ENCODE peak calls at places on chromosomes 3 and 15, in six cellular contexts. V, L, E, W, Q and O are unnamed samples.

GRCh38 chr3:86787091-86787490 is 203.9 kb downstream of the VGLL3 start:
- DNase-seq in V (no peak), L (no peak), E (peak), W (no peak), Q (no peak), O (peak)

GRCh38 chr3:69209413-69209812 is 87.0 kb upstream of the LMOD3 start:
- DNase-seq in V (no peak), L (no peak), E (no peak), W (no peak), Q (no peak), O (no peak)

GRCh38 chr3:42755681-42756578 is 17.1 kb downstream of the CCDC13 start:
- DNase-seq in V (peak), L (peak), E (peak), W (no peak), Q (peak), O (peak)

GRCh38 chr3:61989681-61990080 is 383.7 kb downstream of the FEZF2 start:
- DNase-seq in V (no peak), L (no peak), E (no peak), W (no peak), Q (no peak), O (no peak)

GRCh38 chr3:9808345-9809037 is 1.6 kb upstream of the TTLL3 start:
- DNase-seq in V (peak), L (no peak), E (peak), W (peak), Q (no peak), O (peak)

GRCh38 chr15:64892850-64893403 is 18.8 kb upstream of the ANKDD1A start:
- DNase-seq in V (peak), L (no peak), E (no peak), W (peak), Q (no peak), O (no peak)

GRCh38 chr15:65303687-65304392 is 637 bp upstream of the RNU5B-1 start:
- DNase-seq in V (peak), L (peak), E (peak), W (peak), Q (peak), O (peak)

GRCh38 chr3:146159616-146160232 is 1.3 kb downstream of the PLOD2 start:
- DNase-seq in V (no peak), L (no peak), E (no peak), W (no peak), Q (no peak), O (no peak)

GRCh38 chr3:109362823-109363222 is 25.5 kb upstream of the DPPA4 start:
- DNase-seq in V (no peak), L (no peak), E (no peak), W (no peak), Q (no peak), O (no peak)

GRCh38 chr3:47113669-47114365 is 50.1 kb downstream of the SETD2 start:
- DNase-seq in V (no peak), L (no peak), E (peak), W (no peak), Q (no peak), O (peak)

GRCh38 chr15:67307889-67308597 is 53.5 kb downstream of the IQCH start:
- DNase-seq in V (no peak), L (no peak), E (peak), W (no peak), Q (no peak), O (no peak)

GRCh38 chr3:43238801-43239200 is 47.5 kb upstream of the SNRK start:
- DNase-seq in V (no peak), L (no peak), E (no peak), W (no peak), Q (no peak), O (no peak)

GRCh38 chr3:171049831-171050444 is 23.4 kb upstream of the SLC2A2 start:
- DNase-seq in V (peak), L (peak), E (peak), W (peak), Q (peak), O (peak)

GRCh38 chr15:91253605-91254004 is 153.5 kb downstream of the SV2B start:
- DNase-seq in V (no peak), L (no peak), E (no peak), W (no peak), Q (no peak), O (no peak)

GRCh38 chr15:25133804-25134203 is 179.0 kb downstream of the SNRPN start:
- DNase-seq in V (no peak), L (no peak), E (no peak), W (no peak), Q (no peak), O (no peak)

GRCh38 chr3:119637679-119638525 is 22.5 kb downstream of the POPDC2 start:
- DNase-seq in V (no peak), L (no peak), E (peak), W (no peak), Q (no peak), O (peak)

GRCh38 chr3:192901435-192901834 is 16.2 kb downstream of the MB21D2 start:
- DNase-seq in V (no peak), L (no peak), E (peak), W (no peak), Q (no peak), O (peak)

GRCh38 chr3:190303887-190304286 is 18.4 kb downstream of the CLDN1 start:
- DNase-seq in V (no peak), L (no peak), E (no peak), W (no peak), Q (no peak), O (no peak)

GRCh38 chr3:190301591-190301990 is 20.7 kb downstream of the CLDN1 start:
- DNase-seq in V (no peak), L (no peak), E (no peak), W (no peak), Q (no peak), O (no peak)

GRCh38 chr3:190299969-190300368 is 22.3 kb downstream of the CLDN1 start:
- DNase-seq in V (no peak), L (no peak), E (no peak), W (no peak), Q (no peak), O (no peak)

GRCh38 chr3:190305406-190305805 is 16.8 kb downstream of the CLDN1 start:
- DNase-seq in V (no peak), L (no peak), E (peak), W (no peak), Q (no peak), O (peak)

GRCh38 chr3:190302209-190302885 is 19.9 kb downstream of the CLDN1 start:
- DNase-seq in V (no peak), L (no peak), E (peak), W (no peak), Q (no peak), O (no peak)
- TF ChIP-seq CTCF in V (no peak), L (no peak), E (no peak), W (no peak), Q (no peak), O (no peak)

GRCh38 chr3:44883213-44883955 is 9.0 kb downstream of the TGM4 start:
- DNase-seq in V (peak), L (no peak), E (no peak), W (no peak), Q (no peak), O (no peak)
- H3K4me3 ChIP-seq in V (no peak), L (no peak), E (no peak), W (no peak), Q (no peak), O (no peak)

DNA sequence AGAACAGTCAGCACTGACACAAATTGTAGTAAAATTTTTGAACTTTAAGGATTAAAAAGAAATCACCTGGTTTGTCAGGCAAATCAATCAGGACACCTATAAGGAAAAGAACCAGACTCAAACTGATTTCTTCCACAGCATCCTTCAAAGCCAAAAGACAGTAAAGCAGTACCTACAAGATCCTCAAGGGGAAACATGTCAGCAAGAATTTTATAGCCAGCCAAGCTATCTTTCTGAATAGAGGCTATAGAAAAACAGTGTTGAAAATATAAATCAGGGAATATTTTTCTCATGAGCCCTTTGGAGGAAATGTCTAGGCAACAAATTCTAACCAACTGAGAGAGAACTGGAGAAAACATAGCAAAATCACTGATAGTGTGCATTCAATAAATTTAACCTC is 301.4 kb upstream of the UBE2E2 start:
- DNase-seq in V (no peak), L (no peak), E (no peak), W (no peak), Q (no peak), O (no peak)
- TF ChIP-seq CTCF in V (peak), L (no peak), E (no peak), W (no peak), Q (no peak), O (peak)

GRCh38 chr3:138949002-138949418 is 2.0 kb downstream of the FOXL2NB start:
- DNase-seq in V (peak), L (no peak), E (no peak), W (no peak), Q (no peak), O (no peak)

GRCh38 chr3:138950701-138951100 is 3.7 kb downstream of the FOXL2NB start:
- DNase-seq in V (peak), L (no peak), E (no peak), W (no peak), Q (no peak), O (no peak)

GRCh38 chr3:138949445-138950005 is 2.5 kb downstream of the FOXL2NB start:
- DNase-seq in V (peak), L (no peak), E (no peak), W (no peak), Q (no peak), O (no peak)

GRCh38 chr3:138948371-138949001 is 1.5 kb downstream of the FOXL2NB start:
- DNase-seq in V (peak), L (no peak), E (no peak), W (no peak), Q (no peak), O (no peak)

GRCh38 chr3:138950006-138950644 is 3.1 kb downstream of the FOXL2NB start:
- DNase-seq in V (peak), L (no peak), E (peak), W (no peak), Q (no peak), O (no peak)
- H3K4me3 ChIP-seq in V (peak), L (peak), E (peak), W (peak), Q (no peak), O (peak)

GRCh38 chr3:195853036-195853435 is 41.3 kb upstream of the MUC4 start:
- DNase-seq in V (no peak), L (no peak), E (no peak), W (no peak), Q (no peak), O (no peak)

GRCh38 chr3:195845483-195845882 is 33.8 kb upstream of the MUC4 start:
- DNase-seq in V (no peak), L (no peak), E (no peak), W (no peak), Q (no peak), O (no peak)

GRCh38 chr3:195850857-195851531 is 39.3 kb upstream of the MUC4 start:
- DNase-seq in V (peak), L (peak), E (peak), W (peak), Q (peak), O (peak)

GRCh38 chr3:195847061-195847950 is 35.6 kb upstream of the MUC4 start:
- DNase-seq in V (no peak), L (no peak), E (peak), W (no peak), Q (peak), O (peak)

GRCh38 chr3:195849322-195850074 is 37.8 kb upstream of the MUC4 start:
- DNase-seq in V (no peak), L (no peak), E (no peak), W (no peak), Q (no peak), O (no peak)
- TF ChIP-seq CTCF in V (peak), L (no peak), E (no peak), W (no peak), Q (no peak), O (peak)

GRCh38 chr15:92818658-92819311 is 81.3 kb upstream of the CHD2 start:
- DNase-seq in V (peak), L (no peak), E (no peak), W (no peak), Q (no peak), O (no peak)

GRCh38 chr15:92822216-92823144 is 77.6 kb upstream of the CHD2 start:
- DNase-seq in V (no peak), L (no peak), E (no peak), W (no peak), Q (no peak), O (no peak)

GRCh38 chr15:92821491-92822116 is 78.5 kb upstream of the CHD2 start:
- DNase-seq in V (no peak), L (no peak), E (no peak), W (no peak), Q (no peak), O (no peak)

GRCh38 chr15:92819312-92820232 is 80.6 kb upstream of the CHD2 start:
- DNase-seq in V (no peak), L (no peak), E (no peak), W (no peak), Q (no peak), O (no peak)

DNA sequence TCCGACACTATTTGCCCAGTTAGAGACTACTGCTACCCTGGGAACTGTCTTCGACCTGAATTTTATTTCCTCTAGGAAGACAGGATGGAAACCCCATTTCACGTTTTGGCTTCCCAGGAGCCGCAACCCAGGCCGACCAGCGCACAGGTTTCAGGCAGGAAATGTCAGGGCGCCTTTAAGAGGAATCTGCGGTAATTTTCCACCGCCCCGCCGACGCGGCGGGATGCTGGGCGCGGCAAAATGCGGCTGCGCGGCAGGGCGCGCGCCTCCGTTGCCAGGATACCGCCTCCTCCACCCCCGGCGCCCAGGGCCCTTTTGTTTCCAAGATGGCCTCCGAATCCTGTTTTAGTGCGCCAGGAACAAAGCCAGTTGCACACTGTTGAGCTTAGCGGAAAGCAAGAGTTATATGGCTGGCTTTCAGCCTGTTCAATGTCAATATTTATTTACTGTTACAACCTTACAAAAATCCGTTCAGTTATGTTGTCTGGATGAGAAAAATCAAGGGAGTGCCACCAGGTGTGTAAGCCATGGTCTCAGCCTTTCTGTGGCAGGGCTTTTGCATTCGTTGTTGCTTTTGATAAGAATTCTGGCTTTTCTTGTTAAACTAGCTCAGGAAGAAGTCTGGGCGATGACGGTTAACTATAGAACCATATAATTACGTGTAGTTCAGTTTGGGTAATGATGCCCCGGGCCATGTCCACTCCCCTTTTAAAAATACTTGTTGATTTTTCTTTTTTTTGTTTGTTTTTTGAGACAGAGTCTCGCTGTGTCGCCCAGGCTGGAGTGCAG is 79.7 kb upstream of the CHD2 start:
- DNase-seq in V (peak), L (peak), E (peak), W (peak), Q (peak), O (peak)
- H3K4me3 ChIP-seq in V (peak), L (peak), E (peak), W (peak), Q (no peak), O (peak)

GRCh38 chr15:33055962-33056361 is 138.6 kb downstream of the FMN1 start:
- DNase-seq in V (no peak), L (no peak), E (no peak), W (no peak), Q (no peak), O (no peak)
- TF ChIP-seq CTCF in V (no peak), L (no peak), E (no peak), W (no peak), Q (no peak), O (no peak)